ENCODE peak calls at places on chromosomes 1 and 21, in five cellular contexts. X is Panc1; I is effector memory CD8-positive, alpha-beta T cell; B is T-helper 17 cell; P is aorta. W is an unnamed sample.

GRCh38 chr1:116131866-116132605 is 20.8 kb downstream of the MAB21L3 start:
- ATAC-seq in X (no peak), I (no peak), B (no peak), P (no peak), W (no peak)

GRCh38 chr21:42069327-42069726 is 1.8 kb upstream of the UMODL1 start:
- ATAC-seq in X (no peak), I (peak; percentile 98), B (no peak), P (no peak), W (no peak)

GRCh38 chr1:64110924-64111777 is 92.3 kb upstream of the UBE2U start:
- ATAC-seq in X (no peak), I (no peak), B (no peak), P (no peak), W (no peak)

GRCh38 chr1:205142105-205142475 is 20.3 kb upstream of the RBBP5 start:
- ATAC-seq in X (peak; percentile 42), I (no peak), B (no peak), P (no peak), W (no peak)

GRCh38 chr1:96596226-96596625 is 125.4 kb upstream of the PTBP2 start:
- ATAC-seq in X (peak; percentile 68), I (no peak), B (no peak), P (no peak), W (no peak)

GRCh38 chr1:1415751-1416150 is 5.3 kb downstream of the ANKRD65 start:
- ATAC-seq in X (no peak), I (no peak), B (no peak), P (no peak), W (no peak)

GRCh38 chr1:9680828-9681227 is 29.3 kb downstream of the PIK3CD start:
- ATAC-seq in X (no peak), I (no peak), B (no peak), P (no peak), W (no peak)

GRCh38 chr1:59897165-59897564 is 29.4 kb downstream of the CYP2J2 start:
- ATAC-seq in X (no peak), I (no peak), B (no peak), P (no peak), W (no peak)

GRCh38 chr1:56425494-56425860 is 153.9 kb downstream of the PLPP3 start:
- ATAC-seq in X (no peak), I (no peak), B (no peak), P (no peak), W (no peak)

GRCh38 chr1:86502721-86503430 is 34.1 kb downstream of the CLCA1 start:
- ATAC-seq in X (peak; percentile 30), I (peak; percentile 41), B (peak; percentile 48), P (peak; percentile 26), W (no peak)

GRCh38 chr1:5915587-5916571 is 76.3 kb downstream of the NPHP4 start:
- ATAC-seq in X (peak; percentile 85), I (peak; percentile 56), B (peak; percentile 89), P (peak; percentile 68), W (peak; percentile 43)

GRCh38 chr1:14111121-14111520 is 411.1 kb downstream of the PRDM2 start:
- ATAC-seq in X (no peak), I (no peak), B (no peak), P (no peak), W (no peak)

GRCh38 chr1:160539896-160540858 is 17.1 kb upstream of the SLAMF6 start:
- ATAC-seq in X (no peak), I (peak; percentile 96), B (peak; percentile 94), P (no peak), W (no peak)

GRCh38 chr1:92996131-92996463 is 34.8 kb upstream of the DIPK1A start:
- ATAC-seq in X (no peak), I (no peak), B (no peak), P (no peak), W (no peak)

GRCh38 chr1:218763538-218763937 is 410.1 kb upstream of the LYPLAL1 start:
- ATAC-seq in X (no peak), I (no peak), B (no peak), P (no peak), W (no peak)

GRCh38 chr1:107785506-107786213 is 179.3 kb downstream of the VAV3 start:
- ATAC-seq in X (no peak), I (peak; percentile 32), B (peak; percentile 46), P (no peak), W (no peak)

GRCh38 chr1:239493736-239494285 is 107.4 kb downstream of the CHRM3 start:
- ATAC-seq in X (no peak), I (no peak), B (no peak), P (no peak), W (no peak)

GRCh38 chr1:24329797-24330543 is 10.8 kb downstream of the GRHL3 start:
- ATAC-seq in X (no peak), I (no peak), B (no peak), P (no peak), W (no peak)

GRCh38 chr21:33202464-33203363 is 27.0 kb upstream of the IFNAR2 start:
- ATAC-seq in X (no peak), I (no peak), B (no peak), P (no peak), W (no peak)

GRCh38 chr1:209650454-209650853 is 1.8 kb downstream of the LAMB3 start:
- ATAC-seq in X (no peak), I (no peak), B (no peak), P (no peak), W (no peak)

GRCh38 chr1:157157481-157158190 is 19.4 kb upstream of the ETV3 start:
- ATAC-seq in X (no peak), I (no peak), B (no peak), P (no peak), W (no peak)

GRCh38 chr1:6325482-6325881 is 64.6 kb upstream of the GPR153 start:
- ATAC-seq in X (no peak), I (no peak), B (no peak), P (no peak), W (no peak)

GRCh38 chr1:167210966-167211674 is 9.6 kb upstream of the POU2F1 start:
- ATAC-seq in X (peak; percentile 42), I (no peak), B (no peak), P (no peak), W (no peak)

GRCh38 chr1:210213335-210213734 is 19.3 kb upstream of the SERTAD4 start:
- ATAC-seq in X (no peak), I (no peak), B (no peak), P (no peak), W (no peak)

GRCh38 chr1:51551081-51551480 is 32.0 kb upstream of the EPS15 start:
- ATAC-seq in X (no peak), I (no peak), B (no peak), P (no peak), W (no peak)

GRCh38 chr1:43376723-43377235 is 9.0 kb upstream of the ELOVL1 start:
- ATAC-seq in X (no peak), I (no peak), B (no peak), P (no peak), W (no peak)

GRCh38 chr1:186183219-186183618 is 191.8 kb downstream of the TPR start:
- ATAC-seq in X (no peak), I (no peak), B (no peak), P (no peak), W (peak; percentile 83)

GRCh38 chr21:34012640-34013039 is 60.7 kb upstream of the MRPS6 start:
- ATAC-seq in X (no peak), I (no peak), B (no peak), P (no peak), W (no peak)

GRCh38 chr1:220808501-220809186 is 21.9 kb downstream of the MTARC1 start:
- ATAC-seq in X (no peak), I (no peak), B (no peak), P (no peak), W (no peak)

GRCh38 chr1:66395202-66396061 is 138.5 kb upstream of the SGIP1 start:
- ATAC-seq in X (no peak), I (peak; percentile 19), B (peak; percentile 50), P (no peak), W (peak; percentile 36)

GRCh38 chr21:37257967-37258877 is 8.9 kb downstream of the VPS26C start:
- ATAC-seq in X (peak; percentile 84), I (peak; percentile 80), B (peak; percentile 81), P (peak; percentile 77), W (peak; percentile 60)

GRCh38 chr1:165524639-165525038 is 19.2 kb upstream of the LRRC52 start:
- ATAC-seq in X (no peak), I (no peak), B (no peak), P (no peak), W (no peak)

GRCh38 chr1:107450899-107451664 is 310.2 kb downstream of the NTNG1 start:
- ATAC-seq in X (no peak), I (peak; percentile 27), B (peak; percentile 42), P (no peak), W (no peak)